ENCODE peak calls at places on chromosomes 5 and 9, in four cellular contexts. One of them, this sample, is unnamed.

GRCh38 chr5:170508660-170509322 is 5.0 kb downstream of the KCNIP1 start:
- DNase-seq in H1: no peak
- DNase-seq in H9: no peak
- DNase-seq in IMR-90: no peak
- DNase-seq in this sample: peak; percentile 30

GRCh38 chr9:96293481-96293880 is 8.5 kb downstream of the HSD17B3 start:
- DNase-seq in H9: no peak
- DNase-seq in H1: no peak
- DNase-seq in IMR-90: peak; percentile 72
- DNase-seq in this sample: peak; percentile 31

GRCh38 chr5:104361932-104362331 is 799.3 kb upstream of the NUDT12 start:
- DNase-seq in IMR-90: no peak
- DNase-seq in H9: no peak
- DNase-seq in H1: no peak
- DNase-seq in this sample: no peak

GRCh38 chr5:149517461-149518122 is 33.6 kb downstream of the CSNK1A1 start:
- DNase-seq in IMR-90: peak; percentile 23
- DNase-seq in H9: no peak
- DNase-seq in H1: no peak
- DNase-seq in this sample: no peak

GRCh38 chr5:42840279-42840678 is 28.6 kb upstream of the SELENOP start:
- DNase-seq in H1: no peak
- DNase-seq in IMR-90: peak; percentile 58
- DNase-seq in H9: no peak
- DNase-seq in this sample: no peak

GRCh38 chr9:82668724-82669324 is 394.1 kb downstream of the RASEF start:
- DNase-seq in IMR-90: no peak
- DNase-seq in H9: no peak
- DNase-seq in H1: no peak
- DNase-seq in this sample: no peak

GRCh38 chr9:92512622-92513021 is 23.2 kb downstream of the ECM2 start:
- DNase-seq in H9: no peak
- DNase-seq in H1: no peak
- DNase-seq in IMR-90: peak; percentile 52
- DNase-seq in this sample: no peak

GRCh38 chr9:110950041-110950645 is 88.1 kb downstream of the LPAR1 start:
- DNase-seq in H1: no peak
- DNase-seq in IMR-90: peak; percentile 61
- DNase-seq in H9: no peak
- DNase-seq in this sample: no peak

GRCh38 chr5:130400091-130400490 is 495.8 kb downstream of the CHSY3 start:
- DNase-seq in IMR-90: no peak
- DNase-seq in H9: no peak
- DNase-seq in H1: no peak
- DNase-seq in this sample: peak; percentile 37

GRCh38 chr5:133635051-133635450 is 22.7 kb upstream of the FSTL4 start:
- DNase-seq in H1: no peak
- DNase-seq in IMR-90: peak; percentile 28
- DNase-seq in H9: no peak
- DNase-seq in this sample: peak; percentile 77
- H3K56ac ChIP-seq in H1: no peak overlapping the region
- H3K56ac ChIP-seq in IMR-90: no peak overlapping the region
- H3K56ac ChIP-seq in H9: no peak overlapping the region
- H3K56ac ChIP-seq in this sample: no peak overlapping the region

GRCh38 chr9:113651896-113652295 is 188.4 kb downstream of the RGS3 start:
- DNase-seq in H1: no peak
- DNase-seq in IMR-90: no peak
- DNase-seq in H9: no peak
- DNase-seq in this sample: no peak

GRCh38 chr9:113649054-113649453 is 185.5 kb downstream of the RGS3 start:
- DNase-seq in H9: no peak
- DNase-seq in H1: no peak
- DNase-seq in IMR-90: peak; percentile 57
- DNase-seq in this sample: no peak

GRCh38 chr9:113648586-113648985 is 185.1 kb downstream of the RGS3 start:
- DNase-seq in H9: no peak
- DNase-seq in IMR-90: no peak
- DNase-seq in H1: no peak
- DNase-seq in this sample: no peak

GRCh38 chr9:113649855-113650206 is 186.3 kb downstream of the RGS3 start:
- DNase-seq in H9: no peak
- DNase-seq in H1: no peak
- DNase-seq in IMR-90: no peak
- DNase-seq in this sample: no peak

GRCh38 chr9:113650207-113651131 is 186.9 kb downstream of the RGS3 start:
- DNase-seq in IMR-90: peak; percentile 88
- DNase-seq in H1: no peak
- DNase-seq in H9: peak; percentile 59
- DNase-seq in this sample: peak; percentile 77
- H2BK15ac ChIP-seq in IMR-90: peak overlapping the region; percentile 67
- H2BK15ac ChIP-seq in H1: peak overlapping the region; percentile 12
- H2BK15ac ChIP-seq in H9: no peak overlapping the region
- H2BK15ac ChIP-seq in this sample: no peak overlapping the region

DNA sequence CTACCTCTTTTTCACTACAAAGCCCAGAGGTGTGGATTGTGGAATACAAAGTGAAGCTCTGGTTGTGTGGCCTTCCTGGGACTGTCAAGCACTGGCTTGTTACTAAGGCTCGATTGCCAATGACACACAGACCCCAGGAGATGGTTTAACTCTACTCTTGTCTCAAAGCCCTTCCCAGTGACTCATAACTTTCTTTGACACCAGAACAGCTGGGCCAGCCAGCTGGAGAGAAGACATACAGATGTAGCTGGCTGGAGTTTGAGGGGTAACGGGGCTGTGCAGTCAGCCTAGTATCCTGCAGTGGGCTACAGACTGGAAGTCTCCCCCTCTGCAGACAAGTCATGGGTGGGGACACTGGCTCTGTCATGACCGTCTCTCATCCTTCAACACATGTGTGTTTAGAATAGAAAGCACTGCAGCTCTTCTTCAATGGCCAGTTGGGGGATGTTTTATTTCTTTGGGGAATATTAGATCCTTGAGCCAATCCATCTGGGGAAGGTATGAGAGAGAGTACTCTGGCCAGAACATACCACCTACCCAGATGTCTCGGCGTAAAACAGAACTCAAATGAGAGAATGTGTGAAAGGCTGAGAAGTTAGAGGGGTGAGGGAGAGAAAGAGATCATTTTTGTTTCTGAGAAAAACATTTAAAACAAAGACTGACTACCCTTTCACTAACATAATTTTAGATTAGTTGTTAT is 53.3 kb downstream of the SEMA6A start:
- DNase-seq in IMR-90: no peak
- DNase-seq in H9: no peak
- DNase-seq in H1: no peak
- DNase-seq in this sample: peak; percentile 53
- H3K4me1 ChIP-seq in IMR-90: no peaks in the 10 kb centered on the region
- H3K4me1 ChIP-seq in H9: peaks cover 16% of the 10 kb centered on the region
- H3K4me1 ChIP-seq in H1: peaks cover 15% of the 10 kb centered on the region
- H3K4me1 ChIP-seq in this sample: peaks cover 18% of the 10 kb centered on the region

GRCh38 chr9:138077126-138077525 is 199.5 kb downstream of the CACNA1B start:
- DNase-seq in H9: no peak
- DNase-seq in H1: no peak
- DNase-seq in IMR-90: no peak
- DNase-seq in this sample: no peak

GRCh38 chr9:138076650-138077009 is 199.0 kb downstream of the CACNA1B start:
- DNase-seq in H9: no peak
- DNase-seq in H1: no peak
- DNase-seq in IMR-90: no peak
- DNase-seq in this sample: no peak

GRCh38 chr9:138080979-138081378 is 203.4 kb downstream of the CACNA1B start:
- DNase-seq in IMR-90: no peak
- DNase-seq in H9: no peak
- DNase-seq in H1: no peak
- DNase-seq in this sample: no peak

GRCh38 chr9:138077898-138078540 is 200.4 kb downstream of the CACNA1B start:
- DNase-seq in H1: no peak
- DNase-seq in H9: no peak
- DNase-seq in IMR-90: no peak
- DNase-seq in this sample: no peak

DNA sequence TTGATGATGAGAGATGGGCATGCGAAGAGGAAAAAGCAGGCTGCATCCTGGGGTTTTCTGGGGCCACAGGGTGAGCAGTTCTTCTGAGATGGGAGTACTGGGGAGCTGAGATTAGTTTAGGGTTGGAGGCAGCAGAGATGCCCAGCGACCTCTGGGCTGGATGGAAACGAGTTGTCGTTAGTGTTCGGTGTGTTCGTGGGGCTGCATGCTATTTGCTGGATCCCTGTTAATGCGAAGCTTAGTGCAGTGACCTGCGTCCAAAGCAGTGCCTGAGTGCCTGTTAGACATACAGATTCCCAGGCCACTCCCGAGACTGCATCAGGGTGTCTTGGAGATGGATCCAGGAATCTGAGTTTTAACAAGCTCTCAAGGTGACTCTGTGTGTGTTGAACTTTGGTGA is 201.3 kb downstream of the CACNA1B start:
- DNase-seq in H1: no peak
- DNase-seq in IMR-90: no peak
- DNase-seq in H9: no peak
- DNase-seq in this sample: no peak
- H3K56ac ChIP-seq in H1: no peak overlapping the region
- H3K56ac ChIP-seq in IMR-90: no peak overlapping the region
- H3K56ac ChIP-seq in H9: no peak overlapping the region
- H3K56ac ChIP-seq in this sample: no peak overlapping the region

DNA sequence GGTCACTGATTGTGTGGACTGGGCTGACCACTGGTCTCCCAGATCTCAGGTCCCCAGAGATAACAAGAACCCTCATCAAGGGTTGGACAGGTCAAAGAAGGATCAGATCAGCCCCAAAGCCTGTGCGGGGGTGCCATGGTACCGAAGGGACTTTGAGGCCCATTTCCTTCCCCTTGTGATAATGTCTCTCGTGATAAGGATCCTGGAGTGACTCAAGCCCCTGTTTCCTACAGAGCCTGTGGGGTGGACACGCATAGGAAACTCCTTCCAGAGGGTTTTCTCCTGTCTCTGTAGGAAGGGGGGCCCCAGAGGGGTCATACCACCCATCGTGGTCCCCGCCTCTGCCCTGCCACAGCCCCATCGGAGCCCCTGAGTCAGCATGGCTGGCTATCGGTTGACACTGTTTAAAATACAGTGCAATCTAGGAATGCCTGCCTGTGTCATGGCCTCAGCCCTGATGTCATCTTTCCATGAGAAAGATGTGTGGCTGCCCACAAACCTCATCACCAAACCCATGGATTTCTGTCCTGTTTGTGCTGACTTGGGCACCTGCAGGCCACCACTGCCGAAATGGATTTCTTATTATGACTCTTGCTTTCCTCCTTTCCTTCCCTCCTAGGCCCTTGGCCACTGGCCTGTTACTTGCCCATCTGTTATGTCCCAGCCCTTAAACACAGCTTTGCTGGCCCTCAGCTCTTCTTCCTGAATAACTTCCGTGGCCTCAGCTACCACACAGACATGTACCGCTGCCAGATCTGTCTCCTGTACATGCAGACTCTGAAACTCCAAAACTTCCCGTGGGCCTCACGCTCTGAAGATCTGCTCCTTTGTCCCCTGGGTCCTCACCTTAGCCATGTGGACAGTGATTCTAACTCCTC is 2.9 kb upstream of the CSF2 start:
- DNase-seq in H1: no peak
- DNase-seq in IMR-90: peak; percentile 84
- DNase-seq in H9: no peak
- DNase-seq in this sample: no peak
- H2BK15ac ChIP-seq in H1: no peak overlapping the region
- H2BK15ac ChIP-seq in IMR-90: peak overlapping the region; percentile 55
- H2BK15ac ChIP-seq in H9: no peak overlapping the region
- H2BK15ac ChIP-seq in this sample: no peak overlapping the region

DNA sequence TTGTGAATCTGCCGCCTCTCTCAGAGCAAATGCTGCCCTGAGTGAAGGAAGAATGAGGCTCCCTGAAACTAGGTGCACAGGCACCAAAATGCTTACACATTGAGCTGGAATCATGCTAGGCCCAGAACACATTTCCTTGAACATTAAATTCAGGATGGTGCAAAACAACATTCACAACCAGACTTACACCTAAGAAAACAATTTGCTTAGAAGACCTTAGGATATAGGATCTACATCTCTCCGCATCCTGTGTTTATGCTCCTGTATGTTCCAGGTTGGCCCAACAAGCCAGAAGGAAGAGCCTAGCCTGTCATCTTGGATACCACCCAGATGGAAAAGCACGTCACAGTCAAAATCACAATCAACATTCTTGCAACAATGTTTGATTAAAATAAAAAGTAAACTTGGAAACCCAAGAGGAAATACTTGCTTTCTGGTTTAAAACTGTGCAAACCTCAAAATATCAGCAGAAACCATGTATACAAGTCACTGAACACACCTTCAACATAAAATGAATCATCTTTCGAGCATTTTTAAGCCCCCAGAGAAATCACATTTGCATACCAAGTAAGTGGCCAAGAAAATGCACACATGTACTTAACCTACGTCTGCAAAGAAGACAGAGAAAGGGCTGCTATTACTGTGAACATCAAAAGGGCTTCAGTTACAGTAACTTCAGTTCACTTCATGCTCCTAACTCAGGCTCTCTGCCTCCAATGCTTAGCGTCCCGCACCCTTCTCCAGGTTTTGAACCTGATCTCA is 1.6 kb downstream of the ENC1 start:
- DNase-seq in H1: no peak
- DNase-seq in IMR-90: peak; percentile 61
- DNase-seq in H9: no peak
- DNase-seq in this sample: no peak
- H3K4me1 ChIP-seq in H1: peaks cover 8% of the 10 kb centered on the region
- H3K4me1 ChIP-seq in IMR-90: peaks cover 18% of the 10 kb centered on the region
- H3K4me1 ChIP-seq in H9: peaks cover 4% of the 10 kb centered on the region
- H3K4me1 ChIP-seq in this sample: peaks cover 7% of the 10 kb centered on the region

GRCh38 chr9:89631381-89631780 is 26.6 kb downstream of the GADD45G start:
- DNase-seq in IMR-90: no peak
- DNase-seq in H9: no peak
- DNase-seq in H1: no peak
- DNase-seq in this sample: no peak
- H3K56ac ChIP-seq in IMR-90: no peak overlapping the region
- H3K56ac ChIP-seq in H9: no peak overlapping the region
- H3K56ac ChIP-seq in H1: no peak overlapping the region
- H3K56ac ChIP-seq in this sample: no peak overlapping the region

GRCh38 chr5:61604626-61605025 is 272.6 kb downstream of the ZSWIM6 start:
- DNase-seq in H1: no peak
- DNase-seq in IMR-90: no peak
- DNase-seq in H9: no peak
- DNase-seq in this sample: no peak
- H2BK15ac ChIP-seq in H1: no peak overlapping the region
- H2BK15ac ChIP-seq in IMR-90: no peak overlapping the region
- H2BK15ac ChIP-seq in H9: no peak overlapping the region
- H2BK15ac ChIP-seq in this sample: no peak overlapping the region